ENCODE peak calls at places on chromosomes 13 and 19, in seven cellular contexts. A is fibroblast of pulmonary artery, E is uterus, Y is CD14-positive monocyte, L is heart left ventricle, B is mucosa of descending colon, U is HFF-Myc. O is an unnamed sample.

GRCh38 chr19:43457809-43458208 is 7.6 kb downstream of the LYPD3 start:
- DNase-seq in U (no peak), Y (no peak), L (no peak), E (no peak), A (no peak), B (no peak), O (no peak)

GRCh38 chr13:73934215-73934623 is 200.0 kb downstream of the KLF12 start:
- DNase-seq in A (no peak), U (no peak), Y (no peak), L (no peak), E (no peak), B (no peak), O (no peak)

GRCh38 chr13:97967948-97968347 is 14.5 kb downstream of the IPO5 start:
- DNase-seq in E (no peak), A (peak), Y (no peak), L (no peak), U (no peak), B (no peak), O (no peak)

GRCh38 chr13:111922086-111922485 is 144.9 kb upstream of the SOX1 start:
- DNase-seq in E (no peak), L (no peak), U (no peak), A (no peak), Y (no peak), B (no peak), O (no peak)

GRCh38 chr19:57348136-57348535 is 2.9 kb upstream of the ZNF304 start:
- DNase-seq in U (no peak), B (no peak), E (no peak), Y (no peak), A (peak), L (no peak), O (no peak)

GRCh38 chr13:33776510-33776909 is 41.4 kb upstream of the RFC3 start:
- DNase-seq in L (no peak), E (no peak), Y (no peak), A (no peak), U (no peak), B (no peak), O (no peak)

GRCh38 chr19:13475044-13475443 is 31.2 kb downstream of the CACNA1A start:
- DNase-seq in U (no peak), E (no peak), L (no peak), A (no peak), B (no peak), Y (no peak), O (no peak)

GRCh38 chr13:101416181-101417042 is at the start of gene NALCN:
- DNase-seq in B (no peak), A (peak), U (no peak), E (no peak), L (peak), Y (no peak), O (no peak)

GRCh38 chr13:102642029-102642428 is 45.2 kb downstream of the TPP2 start:
- DNase-seq in L (no peak), Y (no peak), B (no peak), U (no peak), E (no peak), A (no peak), O (no peak)

DNA sequence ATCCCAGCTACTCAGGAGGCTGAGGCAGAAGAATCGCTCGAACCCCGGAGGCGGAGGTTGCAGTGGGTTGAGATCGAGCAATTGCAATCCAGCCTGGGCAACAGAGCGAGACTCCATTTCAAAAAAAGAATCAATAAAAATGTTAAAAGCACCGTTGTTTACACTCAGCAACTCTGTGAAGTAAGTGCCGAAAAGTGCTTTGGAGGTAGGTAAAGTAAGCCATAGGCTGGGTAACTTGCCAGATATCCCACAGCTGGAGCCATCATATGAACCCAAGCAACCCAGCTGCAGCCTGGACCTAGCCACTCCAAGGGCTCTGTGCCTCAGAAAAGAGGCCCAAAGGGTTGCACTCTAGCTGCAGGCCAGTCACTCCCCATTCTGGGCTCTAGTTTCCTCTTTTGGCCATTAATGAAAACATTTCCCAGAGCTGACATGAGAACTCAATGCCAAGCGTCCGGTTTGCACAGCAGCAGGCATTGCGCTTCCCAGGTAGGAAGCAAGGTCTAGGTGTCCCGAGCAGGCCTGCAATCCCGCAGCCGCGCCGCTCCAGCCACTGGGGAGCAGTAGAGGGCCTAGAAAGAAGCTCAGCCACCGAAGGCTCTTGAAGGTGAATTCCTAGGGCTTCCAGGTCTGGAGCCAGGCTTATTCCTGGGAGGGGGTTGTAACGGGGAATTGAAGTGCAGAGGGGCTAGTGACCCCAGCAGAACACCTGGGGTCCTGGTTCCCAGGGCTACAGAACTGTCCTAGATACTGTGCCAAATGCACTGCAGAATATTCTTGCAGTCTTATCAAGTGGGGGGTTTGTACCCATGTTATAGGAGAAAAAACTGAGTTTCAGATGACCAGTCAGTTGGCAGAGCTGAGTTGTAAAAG is 4.1 kb upstream of the CD79A start:
- DNase-seq in E (no peak), L (peak), A (peak), Y (no peak), B (peak), U (no peak), O (peak)
- TF ChIP-seq CTCF in E (peak), L (peak), A (peak), Y (peak), B (peak), U (peak), O (peak)

DNA sequence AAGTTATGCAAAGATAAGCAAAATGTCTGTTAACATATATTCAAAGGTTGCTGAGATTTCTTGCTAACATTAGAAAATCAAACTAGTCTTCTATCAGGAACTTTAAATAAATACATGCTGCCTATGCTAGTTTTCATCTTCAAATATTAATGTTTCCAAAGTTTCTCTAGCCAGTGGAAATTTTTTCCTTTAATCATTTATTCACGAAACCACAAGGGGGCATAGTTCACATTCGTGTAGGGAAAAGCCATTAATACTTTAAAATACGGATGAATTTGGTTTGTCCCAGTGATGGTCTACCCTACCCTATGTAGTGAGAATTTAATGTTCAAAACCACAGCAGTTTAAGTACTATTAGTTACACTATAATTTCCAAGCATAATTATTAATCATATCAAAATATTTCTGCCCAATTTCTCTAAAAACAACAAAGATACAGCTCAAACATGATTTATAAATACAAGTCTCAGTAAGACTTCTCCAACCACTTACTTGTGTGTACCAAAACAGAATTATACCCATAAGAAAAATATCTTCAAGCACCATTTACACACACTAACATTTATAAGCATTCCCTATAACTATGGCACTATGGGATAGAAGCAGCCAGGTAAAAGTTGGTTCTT is 16.2 kb downstream of the NUFIP1 start:
- DNase-seq in B (no peak), Y (no peak), E (no peak), U (no peak), A (peak), L (no peak), O (no peak)
- TF ChIP-seq CTCF in B (no peak), Y (peak), E (peak), U (peak), A (peak), L (peak), O (peak)

GRCh38 chr13:94739235-94739634 is 26.9 kb upstream of the SOX21 start:
- DNase-seq in A (no peak), L (no peak), E (no peak), U (no peak), B (no peak), Y (no peak), O (no peak)
- TF ChIP-seq CTCF in A (no peak), L (no peak), E (no peak), U (no peak), B (no peak), Y (no peak), O (no peak)

DNA sequence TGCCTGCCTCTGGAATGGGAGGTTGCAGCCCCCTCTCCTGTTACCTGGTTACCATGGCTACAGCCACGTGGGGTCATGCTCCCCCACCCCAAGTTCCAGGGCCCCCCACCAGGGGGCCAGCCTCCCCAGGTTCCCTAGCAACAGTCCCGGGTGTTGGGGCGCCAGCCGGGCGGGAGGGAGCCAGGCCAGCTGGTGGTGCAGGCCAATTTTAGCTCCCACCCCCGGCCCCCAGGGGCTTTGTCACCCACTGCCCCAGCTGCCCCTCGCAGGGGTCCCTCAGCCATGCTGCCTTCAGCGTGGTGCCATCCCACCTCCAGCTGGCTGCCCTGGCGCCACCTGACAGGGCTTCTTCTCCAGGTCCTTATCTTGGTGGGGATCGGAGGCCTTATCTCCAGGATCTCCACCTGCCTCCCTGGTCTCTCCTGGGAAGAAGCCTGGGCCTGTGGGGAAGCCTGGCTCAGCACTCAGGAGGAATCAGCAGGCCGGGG is 3.0 kb downstream of the MARK4 start:
- DNase-seq in Y (no peak), L (no peak), U (no peak), B (no peak), A (no peak), E (no peak), O (no peak)
- TF ChIP-seq CTCF in Y (no peak), L (no peak), U (peak), B (no peak), A (peak), E (no peak), O (peak)

DNA sequence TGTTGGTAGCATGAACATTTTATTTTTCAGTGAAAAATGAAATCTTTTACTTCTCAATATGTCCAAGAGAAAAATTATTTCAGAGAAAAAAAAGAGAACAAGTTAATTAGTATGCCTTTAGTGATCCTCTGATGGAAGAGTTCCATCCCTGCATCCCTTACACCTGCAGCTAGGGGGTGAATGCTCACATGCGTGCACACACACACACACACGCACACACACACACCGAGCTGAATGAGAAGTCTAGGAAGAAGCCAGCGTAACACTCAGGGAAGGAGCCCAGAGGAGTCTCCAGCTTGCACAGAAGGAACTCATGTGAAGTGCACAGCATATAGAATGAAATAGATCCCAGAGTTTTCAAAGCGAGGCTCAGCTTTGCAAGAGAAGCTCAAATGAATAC is 510.5 kb downstream of the IRS2 start:
- DNase-seq in A (no peak), Y (no peak), L (no peak), E (no peak), B (no peak), U (no peak), O (no peak)
- TF ChIP-seq CTCF in A (peak), Y (no peak), L (no peak), E (no peak), B (no peak), U (peak), O (no peak)

DNA sequence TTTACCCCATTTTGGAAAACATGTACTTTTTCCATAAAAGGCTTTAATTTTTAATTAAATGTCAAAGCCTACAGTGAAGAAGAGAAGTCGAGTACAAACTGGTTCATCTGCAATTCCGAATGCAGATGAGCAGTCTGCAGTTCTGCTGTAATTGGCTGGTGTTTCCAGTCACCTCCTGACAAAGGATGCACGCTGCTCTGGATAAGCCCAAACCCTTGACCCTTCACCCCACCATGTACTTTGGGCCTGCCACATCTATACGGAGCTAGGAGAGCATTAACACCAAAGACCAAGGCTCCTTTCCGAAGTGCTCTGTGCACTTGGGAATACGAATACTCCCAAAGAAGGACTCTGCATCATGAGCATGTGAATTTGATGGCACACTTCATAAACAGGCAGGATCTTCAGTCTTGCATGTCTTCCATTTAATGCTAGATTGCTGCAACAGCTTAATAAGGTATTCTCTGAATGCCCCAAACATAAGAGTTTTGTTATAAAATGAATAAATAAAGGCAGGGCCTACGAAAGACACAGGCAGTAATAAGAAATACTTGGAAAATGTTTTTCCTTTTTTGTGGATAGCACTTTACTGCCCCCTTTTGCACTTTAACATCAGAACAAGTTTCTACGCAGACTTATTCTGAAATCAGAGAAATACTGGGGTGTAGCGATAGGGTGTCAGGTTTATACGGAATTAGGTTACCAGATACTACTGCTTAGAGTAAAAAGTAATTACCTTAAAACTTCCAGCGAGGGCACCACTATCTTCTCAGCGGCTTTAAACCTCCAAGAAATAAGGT is 15.1 kb downstream of the EFNB2 start:
- DNase-seq in E (no peak), B (no peak), A (peak), U (no peak), Y (no peak), L (no peak), O (no peak)
- TF ChIP-seq CTCF in E (peak), B (no peak), A (peak), U (peak), Y (no peak), L (no peak), O (no peak)

DNA sequence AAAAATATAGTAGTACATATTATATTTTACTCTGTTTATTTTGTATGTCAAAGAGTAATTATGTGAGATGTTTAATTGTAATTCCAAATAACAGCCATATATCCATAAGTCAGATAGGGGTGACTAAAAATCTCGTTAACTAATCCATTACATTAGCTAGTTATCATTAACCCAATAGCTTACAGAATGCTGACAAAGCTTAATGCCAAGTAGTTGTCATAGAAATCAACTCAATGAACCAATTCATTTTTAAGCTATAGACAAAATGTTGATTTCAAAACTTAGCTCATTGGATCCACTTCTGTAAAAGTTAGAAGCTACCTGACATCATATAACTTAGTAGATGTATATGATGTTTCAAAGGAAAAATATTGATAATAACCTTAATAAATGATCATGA is 206.7 kb upstream of the SLITRK1 start:
- DNase-seq in U (no peak), L (no peak), A (no peak), E (no peak), Y (no peak), B (no peak), O (no peak)
- TF ChIP-seq CTCF in U (no peak), L (no peak), A (no peak), E (no peak), Y (no peak), B (no peak), O (no peak)

O was measured in natural killer cell.